ENCODE peak calls at places on chromosome 13, in nine cellular contexts. O is esophagus muscularis mucosa; K is psoas muscle; P is cardiac muscle cell; H is colonic mucosa; J is tibial artery; X is body of pancreas; L is CD8-positive, alpha-beta T cell; B is hepatocyte. U is an unnamed sample. For H3K4me1 and H3K36me3, the result is how much of the 10 kb centered on the place peaks cover.

GRCh38 chr13:112124100-112124499 is 57.2 kb downstream of the SOX1 start:
- DNase-seq in X (no peak), P (no peak), O (no peak), B (no peak), J (no peak), K (no peak), H (no peak), L (no peak), U (no peak)

GRCh38 chr13:19561585-19561984 is 253 bp upstream of the TPTE2 start:
- DNase-seq in X (no peak), B (no peak), L (no peak), P (no peak), K (no peak), J (no peak), H (no peak), O (no peak), U (no peak)

GRCh38 chr13:46751811-46752635 is 44.9 kb downstream of the ESD start:
- DNase-seq in L (peak), K (no peak), O (no peak), B (no peak), H (no peak), J (no peak), P (no peak), X (no peak), U (no peak)

GRCh38 chr13:90800082-90800746 is 547.3 kb upstream of the MIR17HG start:
- DNase-seq in L (no peak), B (peak), H (peak), O (no peak), X (peak), J (peak), K (peak), P (peak), U (no peak)

GRCh38 chr13:45108716-45109706 is 11.3 kb upstream of the GTF2F2 start:
- DNase-seq in P (peak), B (peak), H (no peak), L (no peak), X (no peak), K (no peak), O (no peak), J (no peak), U (no peak)

GRCh38 chr13:20475927-20476691 is 49.5 kb downstream of the CRYL1 start:
- DNase-seq in O (no peak), L (peak), H (no peak), B (peak), P (no peak), J (no peak), K (no peak), X (peak), U (no peak)

GRCh38 chr13:38346764-38347163 is 2.9 kb upstream of the UFM1 start:
- DNase-seq in H (no peak), O (no peak), X (no peak), J (no peak), P (no peak), L (no peak), B (no peak), K (no peak), U (no peak)

GRCh38 chr13:99225078-99225477 is 24.4 kb downstream of the UBAC2 start:
- DNase-seq in B (no peak), L (no peak), J (no peak), H (no peak), P (no peak), K (no peak), X (no peak), O (no peak), U (no peak)

GRCh38 chr13:99980201-99981114 is 1.1 kb upstream of the ZIC2 start:
- DNase-seq in J (peak), O (no peak), K (peak), L (no peak), P (peak), B (peak), H (peak), X (peak), U (peak)

GRCh38 chr13:98033277-98034247 is 80.1 kb downstream of the IPO5 start:
- DNase-seq in H (no peak), J (no peak), K (no peak), L (no peak), B (peak), P (peak), X (peak), O (peak), U (peak)

GRCh38 chr13:72805663-72806341 is 23.9 kb downstream of the PIBF1 start:
- DNase-seq in O (no peak), H (no peak), B (no peak), L (no peak), J (no peak), P (peak), K (no peak), X (no peak), U (no peak)

GRCh38 chr13:74110053-74110452 is 24.2 kb downstream of the KLF12 start:
- DNase-seq in H (peak), P (no peak), X (no peak), O (no peak), B (no peak), J (no peak), L (no peak), K (no peak), U (no peak)

GRCh38 chr13:101474419-101474957 is 22.0 kb downstream of the ITGBL1 start:
- DNase-seq in L (no peak), P (peak), B (peak), O (no peak), K (no peak), X (no peak), J (peak), H (no peak), U (no peak)

GRCh38 chr13:100588350-100589177 is at the start of gene GGACT:
- DNase-seq in J (peak), K (peak), X (peak), H (peak), P (peak), O (no peak), L (peak), B (peak), U (peak)

GRCh38 chr13:29452773-29453574 is 142.5 kb downstream of the SLC7A1 start:
- DNase-seq in P (no peak), B (no peak), L (no peak), X (no peak), O (no peak), H (no peak), K (no peak), J (no peak), U (no peak)
- H3K4me1 ChIP-seq in P (under half), B (under half), L (under half), X (under half), O (under half), H (under half), K (under half), J (under half), U (under half)

GRCh38 chr13:105202384-105202783 is 1333.1 kb downstream of the EFNB2 start:
- DNase-seq in X (no peak), B (peak), P (peak), L (no peak), J (no peak), H (no peak), K (no peak), O (no peak), U (peak)

GRCh38 chr13:105213512-105213911 is 1322.0 kb downstream of the EFNB2 start:
- DNase-seq in O (no peak), J (no peak), B (no peak), X (no peak), P (peak), L (no peak), H (no peak), K (no peak), U (no peak)

GRCh38 chr13:105207586-105208293 is 1327.7 kb downstream of the EFNB2 start:
- DNase-seq in X (no peak), H (no peak), P (peak), J (no peak), O (no peak), K (no peak), L (no peak), B (no peak), U (no peak)
- TF ChIP-seq CTCF in X (no peak), H (no peak), P (peak), J (no peak), O (no peak), K (no peak), L (no peak), B (no peak), U (no peak)

DNA sequence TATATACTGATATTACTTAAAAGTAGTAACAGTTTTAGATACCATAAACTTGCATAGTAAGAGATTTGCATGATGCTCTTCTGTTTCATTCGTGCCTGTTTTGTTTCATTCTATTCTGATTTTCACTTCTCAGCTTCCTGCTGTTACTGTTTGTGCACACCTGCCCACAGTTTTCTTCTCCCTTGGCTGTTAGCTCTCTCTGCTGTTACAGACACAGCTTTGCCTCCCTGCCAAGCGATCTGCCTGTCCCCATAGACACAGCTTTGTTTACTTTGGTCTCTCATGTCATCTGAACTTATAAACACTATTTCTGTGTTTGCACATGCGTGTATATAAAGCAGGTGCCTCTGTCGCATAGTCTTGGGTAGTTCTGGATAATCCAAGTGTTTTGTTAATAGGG is 21.4 kb upstream of the UPF3A start:
- DNase-seq in L (no peak), P (no peak), B (no peak), O (peak), J (no peak), K (no peak), H (no peak), X (no peak), U (no peak)
- H3K36me3 ChIP-seq in L (half or more), P (half or more), B (under half), O (half or more), J (half or more), K (under half), H (under half), X (under half), U (under half)

DNA sequence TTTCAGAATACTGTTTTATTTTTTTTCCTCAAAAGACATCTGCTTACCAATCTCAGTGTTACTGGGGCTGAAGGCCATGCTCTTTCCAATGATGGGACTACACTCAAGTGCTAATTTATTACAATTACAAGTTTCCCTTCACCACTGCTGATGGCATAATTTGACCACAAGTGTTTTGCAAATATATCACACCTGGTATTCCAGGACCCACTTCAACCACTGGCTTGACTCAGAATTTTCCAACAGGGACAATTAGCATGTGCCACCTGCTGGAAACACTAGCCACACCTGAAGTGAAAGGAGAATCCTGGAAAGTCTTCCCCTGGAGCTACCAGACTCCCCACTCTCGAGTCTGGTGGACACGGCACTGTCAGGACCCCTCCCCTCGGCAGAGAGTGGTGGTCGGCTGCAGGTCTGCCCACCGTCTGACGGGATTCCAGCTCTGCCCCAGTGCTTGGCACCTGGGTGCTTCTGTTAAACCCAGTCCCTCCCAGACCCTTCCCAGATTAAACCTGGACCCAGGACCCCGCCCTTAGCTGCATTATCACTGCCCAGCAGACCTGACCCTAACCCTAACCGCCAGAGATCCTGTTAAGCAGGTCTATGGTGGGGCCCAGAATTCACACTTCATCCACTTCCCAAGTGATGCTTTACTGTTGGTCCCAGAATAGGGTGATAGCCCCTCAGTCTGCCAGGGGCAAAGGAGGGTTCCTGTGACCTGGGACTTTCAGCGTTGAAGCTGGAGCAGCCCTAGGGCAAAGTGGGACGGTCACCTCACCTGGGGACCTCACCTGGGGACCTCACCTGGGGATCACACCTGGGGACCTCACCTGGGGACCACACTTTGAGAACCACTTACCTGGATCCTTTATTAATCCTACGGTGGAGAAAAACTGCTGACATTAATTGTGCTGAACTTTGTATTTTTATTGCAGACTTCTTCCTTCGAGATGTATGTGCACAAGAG is 17.6 kb upstream of the RASA3 start:
- DNase-seq in O (no peak), H (no peak), X (no peak), P (no peak), K (no peak), L (no peak), B (no peak), J (no peak), U (no peak)
- H3K4me1 ChIP-seq in O (under half), H (under half), X (under half), P (under half), K (under half), L (half or more), B (under half), J (under half), U (under half)

GRCh38 chr13:55517312-55517711 is 1623.4 kb upstream of the PRR20A start:
- DNase-seq in B (no peak), H (no peak), O (no peak), L (no peak), X (no peak), K (no peak), P (no peak), J (no peak), U (no peak)
- TF ChIP-seq CTCF in B (peak), H (no peak), O (no peak), L (no peak), X (peak), K (no peak), P (no peak), J (no peak), U (peak)

GRCh38 chr13:78398743-78399410 is 204.5 kb downstream of the POU4F1 start:
- DNase-seq in X (no peak), H (no peak), B (no peak), K (no peak), O (no peak), L (no peak), J (no peak), P (no peak), U (no peak)
- H3K36me3 ChIP-seq in X (under half), H (under half), B (under half), K (under half), O (under half), L (under half), J (under half), P (under half), U (under half)

DNA sequence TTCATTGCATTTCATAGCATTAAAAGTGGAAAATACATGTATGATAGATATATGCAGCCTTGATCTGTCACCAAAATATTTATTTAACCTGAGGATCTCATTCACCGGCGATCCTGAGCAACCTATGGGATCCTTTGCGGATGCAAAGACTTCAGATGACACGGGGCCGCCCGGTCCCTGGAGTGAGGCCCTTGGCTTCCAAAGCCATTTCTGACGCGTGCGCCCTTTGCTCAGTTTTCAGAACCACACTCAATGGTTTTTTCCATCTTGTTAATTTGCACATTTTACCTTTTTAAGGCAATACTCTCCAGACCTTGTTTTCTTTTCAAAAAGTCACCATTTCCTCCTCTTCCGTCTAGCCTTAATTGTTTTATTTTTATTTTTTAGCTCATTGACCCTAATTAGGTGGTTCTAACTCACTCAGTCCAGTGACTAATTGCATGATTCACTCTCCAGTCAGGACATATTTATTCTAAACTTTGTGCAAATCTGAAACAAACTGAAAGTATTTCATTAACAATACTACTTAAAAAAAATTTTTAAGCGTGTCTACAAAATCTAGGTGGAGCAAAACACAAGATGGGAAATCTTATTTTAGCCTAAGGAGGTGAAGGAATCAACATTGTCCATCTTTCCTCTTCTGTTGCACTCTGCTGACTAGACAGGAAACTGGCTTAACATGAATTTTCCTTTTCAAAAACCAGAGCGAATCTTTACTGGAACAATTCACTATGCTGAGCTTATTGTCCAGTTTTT is 47.9 kb downstream of the COL4A1 start:
- DNase-seq in J (no peak), L (no peak), X (no peak), P (no peak), B (no peak), K (no peak), O (no peak), H (no peak), U (no peak)
- H3K4me1 ChIP-seq in J (under half), L (under half), X (under half), P (under half), B (under half), K (under half), O (half or more), H (under half), U (under half)